ENCODE peak calls at places on chromosome 1, in seven cellular contexts. One of them, this sample, is unnamed.
A peak's percentile ranks its signal among the peaks of the same experiment; 100 is the strongest.

GRCh38 chr1:89607156-89607555 is 25.8 kb upstream of the LRRC8C start:
- DNase-seq in AG04449: no peak
- DNase-seq in NB4: no peak
- DNase-seq in kidney: no peak
- DNase-seq in fibroblast of mammary gland: no peak
- DNase-seq in OCI-LY7: no peak
- DNase-seq in AG04450: no peak
- DNase-seq in this sample: no peak

GRCh38 chr1:234893725-234894630 is 234.7 kb downstream of the TOMM20 start:
- DNase-seq in AG04449: no peak
- DNase-seq in NB4: peak; percentile 65
- DNase-seq in kidney: no peak
- DNase-seq in fibroblast of mammary gland: peak; percentile 87
- DNase-seq in OCI-LY7: no peak
- DNase-seq in AG04450: no peak
- DNase-seq in this sample: peak; percentile 52

GRCh38 chr1:148317288-148317985 is 165.4 kb upstream of the NBPF11 start:
- DNase-seq in AG04449: no peak
- DNase-seq in NB4: no peak
- DNase-seq in kidney: no peak
- DNase-seq in fibroblast of mammary gland: no peak
- DNase-seq in OCI-LY7: no peak
- DNase-seq in AG04450: no peak
- DNase-seq in this sample: no peak

GRCh38 chr1:119909890-119910596 is 13.7 kb upstream of the ADAM30 start:
- DNase-seq in AG04449: no peak
- DNase-seq in NB4: peak; percentile 32
- DNase-seq in kidney: no peak
- DNase-seq in fibroblast of mammary gland: no peak
- DNase-seq in OCI-LY7: no peak
- DNase-seq in AG04450: no peak
- DNase-seq in this sample: no peak

GRCh38 chr1:214441119-214441518 is 110.3 kb downstream of the PTPN14 start:
- DNase-seq in AG04449: peak; percentile 86
- DNase-seq in NB4: peak; percentile 22
- DNase-seq in kidney: no peak
- DNase-seq in fibroblast of mammary gland: no peak
- DNase-seq in OCI-LY7: no peak
- DNase-seq in AG04450: no peak
- DNase-seq in this sample: peak; percentile 96

GRCh38 chr1:229058716-229059115 is 212.2 kb upstream of the RAB4A start:
- DNase-seq in AG04449: no peak
- DNase-seq in NB4: no peak
- DNase-seq in kidney: no peak
- DNase-seq in fibroblast of mammary gland: no peak
- DNase-seq in OCI-LY7: no peak
- DNase-seq in AG04450: no peak
- DNase-seq in this sample: no peak

GRCh38 chr1:119448112-119448511 is 33.2 kb downstream of the HSD3B2 start:
- DNase-seq in AG04449: no peak
- DNase-seq in NB4: no peak
- DNase-seq in kidney: no peak
- DNase-seq in fibroblast of mammary gland: no peak
- DNase-seq in OCI-LY7: no peak
- DNase-seq in AG04450: no peak
- DNase-seq in this sample: no peak

GRCh38 chr1:97042551-97042950 is 321.0 kb downstream of the PTBP2 start:
- DNase-seq in AG04449: no peak
- DNase-seq in NB4: no peak
- DNase-seq in kidney: no peak
- DNase-seq in fibroblast of mammary gland: peak; percentile 67
- DNase-seq in OCI-LY7: no peak
- DNase-seq in AG04450: no peak
- DNase-seq in this sample: peak; percentile 75

GRCh38 chr1:28365864-28366263 is 3.7 kb upstream of the PHACTR4 start:
- DNase-seq in AG04449: no peak
- DNase-seq in NB4: no peak
- DNase-seq in kidney: no peak
- DNase-seq in fibroblast of mammary gland: no peak
- DNase-seq in OCI-LY7: no peak
- DNase-seq in AG04450: no peak
- DNase-seq in this sample: no peak

GRCh38 chr1:221344693-221345092 is 397.2 kb downstream of the DUSP10 start:
- DNase-seq in AG04449: no peak
- DNase-seq in NB4: no peak
- DNase-seq in kidney: no peak
- DNase-seq in fibroblast of mammary gland: peak; percentile 82
- DNase-seq in OCI-LY7: no peak
- DNase-seq in AG04450: no peak
- DNase-seq in this sample: peak; percentile 36

GRCh38 chr1:94887603-94888171 is 39.2 kb downstream of the CNN3 start:
- DNase-seq in AG04449: no peak
- DNase-seq in NB4: no peak
- DNase-seq in kidney: no peak
- DNase-seq in fibroblast of mammary gland: no peak
- DNase-seq in OCI-LY7: no peak
- DNase-seq in AG04450: no peak
- DNase-seq in this sample: no peak

GRCh38 chr1:45353685-45354084 is 13.4 kb upstream of the MUTYH start:
- DNase-seq in AG04449: no peak
- DNase-seq in NB4: no peak
- DNase-seq in kidney: no peak
- DNase-seq in fibroblast of mammary gland: no peak
- DNase-seq in OCI-LY7: no peak
- DNase-seq in AG04450: no peak
- DNase-seq in this sample: no peak

GRCh38 chr1:155479205-155479604 is 83.4 kb downstream of the ASH1L start:
- DNase-seq in AG04449: no peak
- DNase-seq in NB4: peak; percentile 22
- DNase-seq in kidney: no peak
- DNase-seq in fibroblast of mammary gland: peak; percentile 80
- DNase-seq in OCI-LY7: no peak
- DNase-seq in AG04450: no peak
- DNase-seq in this sample: peak; percentile 41

GRCh38 chr1:218395916-218396315 is 50.8 kb downstream of the TGFB2 start:
- DNase-seq in AG04449: no peak
- DNase-seq in NB4: no peak
- DNase-seq in kidney: no peak
- DNase-seq in fibroblast of mammary gland: no peak
- DNase-seq in OCI-LY7: no peak
- DNase-seq in AG04450: no peak
- DNase-seq in this sample: peak; percentile 16

GRCh38 chr1:50968884-50969610 is 998 bp upstream of the CDKN2C start:
- DNase-seq in AG04449: no peak
- DNase-seq in NB4: peak; percentile 83
- DNase-seq in kidney: peak; percentile 85
- DNase-seq in fibroblast of mammary gland: peak; percentile 11
- DNase-seq in OCI-LY7: peak; percentile 69
- DNase-seq in AG04450: no peak
- DNase-seq in this sample: no peak

GRCh38 chr1:17866451-17867029 is 111.4 kb downstream of the ACTL8 start:
- DNase-seq in AG04449: peak; percentile 76
- DNase-seq in NB4: peak; percentile 25
- DNase-seq in kidney: no peak
- DNase-seq in fibroblast of mammary gland: peak; percentile 95
- DNase-seq in OCI-LY7: no peak
- DNase-seq in AG04450: peak; percentile 72
- DNase-seq in this sample: peak; percentile 91

GRCh38 chr1:235287208-235287882 is 40.6 kb downstream of the ARID4B start:
- DNase-seq in AG04449: no peak
- DNase-seq in NB4: no peak
- DNase-seq in kidney: no peak
- DNase-seq in fibroblast of mammary gland: no peak
- DNase-seq in OCI-LY7: no peak
- DNase-seq in AG04450: no peak
- DNase-seq in this sample: no peak

GRCh38 chr1:54137532-54138061 is 15.2 kb downstream of the CDCP2 start:
- DNase-seq in AG04449: peak; percentile 71
- DNase-seq in NB4: no peak
- DNase-seq in kidney: no peak
- DNase-seq in fibroblast of mammary gland: peak; percentile 39
- DNase-seq in OCI-LY7: no peak
- DNase-seq in AG04450: no peak
- DNase-seq in this sample: no peak

GRCh38 chr1:19213580-19213979 is 3.5 kb upstream of the UBR4 start:
- DNase-seq in AG04449: no peak
- DNase-seq in NB4: no peak
- DNase-seq in kidney: no peak
- DNase-seq in fibroblast of mammary gland: no peak
- DNase-seq in OCI-LY7: no peak
- DNase-seq in AG04450: no peak
- DNase-seq in this sample: no peak

GRCh38 chr1:63557365-63557987 is 34.2 kb downstream of the EFCAB7 start:
- DNase-seq in AG04449: no peak
- DNase-seq in NB4: peak; percentile 59
- DNase-seq in kidney: no peak
- DNase-seq in fibroblast of mammary gland: peak; percentile 56
- DNase-seq in OCI-LY7: peak; percentile 54
- DNase-seq in AG04450: peak; percentile 8
- DNase-seq in this sample: peak; percentile 42

GRCh38 chr1:90562892-90563291 is 154.2 kb downstream of the BARHL2 start:
- DNase-seq in AG04449: no peak
- DNase-seq in NB4: no peak
- DNase-seq in kidney: no peak
- DNase-seq in fibroblast of mammary gland: no peak
- DNase-seq in OCI-LY7: no peak
- DNase-seq in AG04450: no peak
- DNase-seq in this sample: no peak

GRCh38 chr1:160628799-160629263 is 18.0 kb downstream of the SLAMF1 start:
- DNase-seq in AG04449: no peak
- DNase-seq in NB4: no peak
- DNase-seq in kidney: no peak
- DNase-seq in fibroblast of mammary gland: no peak
- DNase-seq in OCI-LY7: no peak
- DNase-seq in AG04450: no peak
- DNase-seq in this sample: no peak

DNA sequence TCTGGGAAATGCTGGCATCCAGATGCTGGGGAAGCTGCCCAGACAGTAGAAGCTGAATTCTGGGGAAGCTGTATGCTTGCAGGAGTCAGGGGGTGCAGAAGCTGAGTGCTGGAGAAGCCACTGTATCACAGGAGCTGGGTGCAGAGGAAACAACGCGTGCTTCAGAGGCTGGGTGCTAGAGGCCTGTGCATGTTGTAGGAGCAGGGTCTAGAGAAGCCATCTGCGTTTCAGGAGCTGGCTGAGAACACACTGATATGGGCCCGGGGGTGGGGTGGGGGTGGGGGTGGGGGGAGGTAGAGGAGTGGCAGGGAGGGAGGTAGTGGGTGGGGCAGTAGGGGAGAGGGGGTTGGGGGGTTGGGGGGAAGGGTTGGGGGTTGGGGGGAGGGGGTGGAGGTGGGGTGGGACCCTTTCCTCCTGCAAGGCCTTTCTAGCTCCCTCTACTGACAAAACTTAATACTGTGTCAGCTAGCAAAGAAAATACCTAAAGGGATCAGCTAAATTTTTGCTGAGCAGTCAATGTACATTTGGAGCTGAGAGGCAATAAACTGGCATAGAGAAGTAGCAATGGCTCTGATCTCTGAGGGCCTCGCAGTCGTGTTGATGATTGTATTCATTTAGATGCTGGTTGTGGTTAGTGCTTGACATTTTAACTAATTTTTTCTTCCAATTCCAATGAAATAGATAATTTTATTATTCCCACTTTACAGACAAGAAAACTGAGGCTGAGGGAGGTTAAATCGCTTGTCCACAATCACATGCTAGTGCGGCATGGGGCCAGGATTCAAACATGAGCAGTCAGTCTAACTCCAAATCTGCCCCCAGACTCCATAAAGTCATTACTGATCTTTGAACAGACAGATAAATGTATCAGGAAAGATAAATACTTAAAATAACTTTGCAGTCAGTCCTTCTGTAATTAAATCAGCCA is 356.9 kb downstream of the DISC1 start:
- DNase-seq in AG04449: no peak
- DNase-seq in NB4: no peak
- DNase-seq in kidney: no peak
- DNase-seq in fibroblast of mammary gland: no peak
- DNase-seq in OCI-LY7: no peak
- DNase-seq in AG04450: no peak
- DNase-seq in this sample: no peak
- TF ChIP-seq CTCF in AG04449: no peak
- TF ChIP-seq CTCF in NB4: peak; percentile 15
- TF ChIP-seq CTCF in kidney: no peak
- TF ChIP-seq CTCF in fibroblast of mammary gland: no peak
- TF ChIP-seq CTCF in OCI-LY7: peak; percentile 33
- TF ChIP-seq CTCF in AG04450: no peak
- TF ChIP-seq CTCF in this sample: no peak

DNA sequence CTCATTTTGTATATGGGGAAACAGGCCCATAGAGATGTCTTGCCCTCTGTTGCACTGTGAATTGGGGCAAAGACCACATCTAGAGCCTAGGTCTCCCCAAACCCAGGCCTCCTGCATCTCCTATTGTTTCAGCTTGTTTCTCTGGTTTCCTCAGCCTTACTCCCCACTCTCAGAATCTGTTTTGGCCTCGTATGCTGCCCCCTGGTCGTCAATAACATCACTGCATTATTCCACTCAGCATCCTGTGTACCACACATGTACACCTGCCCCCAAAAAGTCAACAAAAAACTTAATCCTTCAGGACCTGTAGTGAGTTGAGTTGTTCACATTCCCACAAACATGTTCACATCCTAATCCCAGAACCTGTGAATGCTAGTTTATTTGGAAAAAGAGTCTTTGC is 184.8 kb downstream of the BRINP2 start:
- DNase-seq in AG04449: no peak
- DNase-seq in NB4: peak; percentile 22
- DNase-seq in kidney: no peak
- DNase-seq in fibroblast of mammary gland: peak; percentile 57
- DNase-seq in OCI-LY7: peak; percentile 11
- DNase-seq in AG04450: peak; percentile 6
- DNase-seq in this sample: no peak
- TF ChIP-seq CTCF in AG04449: peak; percentile 49
- TF ChIP-seq CTCF in NB4: peak; percentile 29
- TF ChIP-seq CTCF in kidney: peak; percentile 17
- TF ChIP-seq CTCF in fibroblast of mammary gland: peak; percentile 68
- TF ChIP-seq CTCF in OCI-LY7: peak; percentile 71
- TF ChIP-seq CTCF in AG04450: peak; percentile 67
- TF ChIP-seq CTCF in this sample: peak; percentile 43

DNA sequence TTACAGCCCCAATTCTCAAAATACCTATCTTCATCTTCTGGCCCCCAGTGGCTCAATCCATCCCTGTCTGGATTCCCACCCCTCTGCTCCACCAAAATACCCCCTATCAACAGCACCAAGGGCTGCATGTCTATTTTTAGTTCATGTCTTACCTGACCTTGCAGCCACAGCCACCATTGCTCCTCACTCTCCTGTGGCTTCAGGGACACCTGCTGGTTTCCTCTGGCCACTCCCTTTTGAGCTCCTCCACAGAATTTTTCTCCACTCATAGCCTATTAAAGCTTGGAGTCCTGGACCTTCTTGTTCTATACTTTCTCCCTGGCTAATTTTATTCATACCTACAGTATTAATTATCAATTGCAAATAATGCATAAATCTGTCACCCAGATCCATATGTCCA is 125.3 kb upstream of the NGF start:
- DNase-seq in AG04449: no peak
- DNase-seq in NB4: no peak
- DNase-seq in kidney: no peak
- DNase-seq in fibroblast of mammary gland: no peak
- DNase-seq in OCI-LY7: peak; percentile 14
- DNase-seq in AG04450: no peak
- DNase-seq in this sample: no peak
- TF ChIP-seq CTCF in AG04449: no peak
- TF ChIP-seq CTCF in NB4: no peak
- TF ChIP-seq CTCF in kidney: no peak
- TF ChIP-seq CTCF in fibroblast of mammary gland: no peak
- TF ChIP-seq CTCF in OCI-LY7: peak; percentile 37
- TF ChIP-seq CTCF in AG04450: no peak
- TF ChIP-seq CTCF in this sample: peak; percentile 62

GRCh38 chr1:115677570-115677969 is 35.8 kb downstream of the VANGL1 start:
- DNase-seq in AG04449: no peak
- DNase-seq in NB4: peak; percentile 28
- DNase-seq in kidney: no peak
- DNase-seq in fibroblast of mammary gland: no peak
- DNase-seq in OCI-LY7: no peak
- DNase-seq in AG04450: no peak
- DNase-seq in this sample: no peak
- TF ChIP-seq CTCF in AG04449: no peak
- TF ChIP-seq CTCF in NB4: peak; percentile 26
- TF ChIP-seq CTCF in kidney: no peak
- TF ChIP-seq CTCF in fibroblast of mammary gland: no peak
- TF ChIP-seq CTCF in OCI-LY7: no peak
- TF ChIP-seq CTCF in AG04450: no peak
- TF ChIP-seq CTCF in this sample: peak; percentile 26